ENCODE peak calls at places on chromosomes 7 and 10, in four cellular contexts. W is sigmoid colon, R is GM23338, O is transverse colon. N is an unnamed sample.

GRCh38 chr10:63227207-63227895 is 94.2 kb downstream of the NRBF2 start:
- DNase-seq in W (no peak), R (no peak), O (no peak), N (no peak)

GRCh38 chr10:26799342-26799741 is 61.4 kb downstream of the ABI1 start:
- DNase-seq in W (no peak), R (no peak), O (peak), N (no peak)

GRCh38 chr7:106460792-106461254 is 176.0 kb upstream of the NAMPT start:
- DNase-seq in W (no peak), R (peak), O (no peak), N (no peak)

GRCh38 chr10:30437039-30437781 is 3.2 kb downstream of the MAP3K8 start:
- DNase-seq in W (no peak), R (no peak), O (no peak), N (no peak)

GRCh38 chr7:112267944-112268691 is 61.6 kb downstream of the ZNF277 start:
- DNase-seq in W (no peak), R (no peak), O (no peak), N (no peak)

GRCh38 chr10:129548534-129549130 is 81.6 kb downstream of the MGMT start:
- DNase-seq in W (no peak), R (no peak), O (no peak), N (no peak)

GRCh38 chr7:47757946-47758371 is 176.0 kb upstream of the TNS3 start:
- DNase-seq in W (no peak), R (no peak), O (peak), N (peak)

GRCh38 chr10:132381726-132382125 is 15.3 kb upstream of the PWWP2B start:
- DNase-seq in W (no peak), R (no peak), O (no peak), N (no peak)

GRCh38 chr7:137695942-137696341 is 150.8 kb downstream of the DGKI start:
- DNase-seq in W (no peak), R (no peak), O (no peak), N (no peak)

GRCh38 chr10:123506455-123506854 is 159.7 kb upstream of the GPR26 start:
- DNase-seq in W (no peak), R (no peak), O (no peak), N (no peak)

GRCh38 chr7:17556247-17556646 is 257.8 kb downstream of the AHR start:
- DNase-seq in W (no peak), R (no peak), O (no peak), N (no peak)

GRCh38 chr10:16258476-16259040 is 178.3 kb upstream of the PTER start:
- DNase-seq in W (no peak), R (no peak), O (no peak), N (no peak)

GRCh38 chr10:96384471-96384870 is 25.7 kb upstream of the OPALIN start:
- DNase-seq in W (no peak), R (no peak), O (no peak), N (no peak)

GRCh38 chr7:6278749-6279310 is 6.4 kb upstream of the CYTH3 start:
- DNase-seq in W (peak), R (no peak), O (no peak), N (no peak)

GRCh38 chr7:4838626-4839334 is 23.1 kb downstream of the PAPOLB start:
- DNase-seq in W (no peak), R (no peak), O (no peak), N (no peak)

GRCh38 chr7:150986099-150986512 is 4.7 kb upstream of the NOS3 start:
- DNase-seq in W (no peak), R (peak), O (peak), N (peak)

GRCh38 chr10:72292223-72292691 is 18.5 kb downstream of the DDIT4 start:
- DNase-seq in W (no peak), R (no peak), O (peak), N (peak)

GRCh38 chr10:109664554-109664953 is 258.8 kb downstream of the XPNPEP1 start:
- DNase-seq in W (no peak), R (no peak), O (no peak), N (no peak)

GRCh38 chr7:57344957-57345356 is 105.0 kb upstream of the ZNF716 start:
- DNase-seq in W (no peak), R (no peak), O (no peak), N (no peak)

GRCh38 chr7:471866-472639 is 47.6 kb downstream of the PDGFA start:
- DNase-seq in W (peak), R (no peak), O (peak), N (peak)

GRCh38 chr7:25891591-25891990 is 260.4 kb upstream of the NFE2L3 start:
- DNase-seq in W (no peak), R (no peak), O (no peak), N (no peak)

GRCh38 chr7:25895792-25896171 is 256.2 kb upstream of the NFE2L3 start:
- DNase-seq in W (no peak), R (peak), O (no peak), N (no peak)

GRCh38 chr7:25893436-25893835 is 258.6 kb upstream of the NFE2L3 start:
- DNase-seq in W (no peak), R (no peak), O (no peak), N (no peak)

GRCh38 chr7:25894902-25895791 is 256.9 kb upstream of the NFE2L3 start:
- DNase-seq in W (peak), R (peak), O (peak), N (peak)

DNA sequence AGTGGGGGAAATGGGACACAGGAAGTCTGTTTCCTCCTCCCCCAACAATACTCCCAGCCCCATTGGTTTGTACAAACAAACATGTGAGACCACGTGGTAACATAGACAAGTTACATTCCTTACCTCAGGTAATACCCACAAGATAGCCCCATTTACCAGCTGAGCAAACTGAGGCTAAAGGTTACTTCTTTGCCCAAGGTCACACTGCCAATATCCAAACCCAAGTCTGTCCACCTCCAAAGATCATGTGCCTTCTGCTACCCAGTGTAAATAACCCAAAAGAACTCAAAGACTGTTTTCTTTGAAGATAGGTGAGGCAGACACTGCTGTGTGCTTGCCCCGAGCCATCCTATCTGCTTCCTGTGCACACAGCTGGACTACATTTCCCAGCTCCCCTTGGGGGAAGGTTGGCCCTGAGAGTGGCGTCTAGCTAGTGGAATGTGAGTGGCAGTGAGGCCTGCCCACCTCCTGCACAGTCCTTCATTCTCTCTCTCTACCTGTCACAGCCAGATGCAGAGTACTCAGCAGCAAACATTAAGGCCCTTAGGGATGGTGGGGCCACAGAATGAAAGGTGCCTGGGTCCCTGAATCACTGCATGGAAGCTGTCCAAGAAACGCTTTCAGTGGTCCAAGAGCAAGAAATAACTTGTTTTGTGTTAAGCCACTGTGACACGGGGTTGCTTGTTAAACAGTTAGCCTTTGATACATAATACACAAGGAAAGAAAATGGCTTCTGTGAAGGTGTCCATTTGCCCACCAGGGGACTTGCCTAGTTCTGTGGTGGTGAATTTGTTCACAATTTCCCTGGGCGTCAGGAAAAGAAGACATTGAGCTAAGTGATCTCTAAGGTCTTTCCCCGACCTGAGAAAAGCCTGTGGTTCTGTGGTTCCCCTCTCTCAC is 257.7 kb upstream of the NFE2L3 start:
- DNase-seq in W (no peak), R (peak), O (peak), N (peak)
- TF ChIP-seq POLR2AphosphoS5 in W (no peak), R (no peak), O (no peak), N (no peak)

DNA sequence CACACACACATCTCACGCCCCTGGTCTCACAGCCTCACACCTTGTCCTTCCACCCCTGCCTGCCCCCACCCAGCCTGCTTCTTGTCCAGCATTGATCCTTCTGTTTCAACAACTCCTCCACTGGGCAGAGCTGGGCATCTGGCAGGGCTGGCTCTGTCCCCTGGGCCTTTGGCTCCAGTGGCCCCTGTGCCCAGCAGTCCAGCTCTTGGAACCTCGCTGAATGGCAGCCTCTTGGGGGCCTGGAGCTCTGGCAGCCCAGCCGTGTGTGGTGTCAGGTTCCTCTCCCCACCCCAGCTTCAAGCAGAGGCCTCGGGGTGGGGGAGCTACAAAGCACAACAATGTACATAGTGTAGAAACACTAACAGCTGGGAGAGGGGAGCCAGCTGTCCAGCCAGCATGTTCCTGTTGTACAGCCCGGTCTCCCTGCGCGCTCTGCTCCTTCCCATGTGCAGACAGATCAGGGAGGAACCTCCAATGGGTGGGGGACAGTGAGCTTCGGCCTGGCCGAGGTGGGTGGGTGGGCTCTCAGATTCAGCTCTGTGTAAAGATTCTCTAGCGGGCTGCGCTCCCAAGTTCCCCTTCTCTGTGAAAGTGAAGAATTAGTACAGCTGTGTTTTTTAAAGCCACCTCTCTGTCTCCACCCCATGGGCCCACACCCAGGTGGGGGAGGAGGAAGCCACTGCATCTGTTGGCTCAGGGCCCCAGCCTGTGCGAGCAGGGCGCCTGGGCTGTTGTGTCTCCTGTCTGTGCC is 19.4 kb downstream of the ZMIZ2 start:
- DNase-seq in W (peak), R (no peak), O (peak), N (peak)
- TF ChIP-seq POLR2AphosphoS5 in W (no peak), R (no peak), O (no peak), N (no peak)

GRCh38 chr10:97573672-97574071 is 1.1 kb downstream of the ANKRD2 start:
- DNase-seq in W (no peak), R (no peak), O (no peak), N (no peak)

GRCh38 chr10:97571622-97572021 is 957 bp upstream of the ANKRD2 start:
- DNase-seq in W (no peak), R (no peak), O (no peak), N (peak)

GRCh38 chr10:97573021-97573420 is 442 bp downstream of the ANKRD2 start:
- DNase-seq in W (no peak), R (no peak), O (no peak), N (no peak)

GRCh38 chr10:97570789-97571536 is 1.6 kb upstream of the ANKRD2 start:
- DNase-seq in W (no peak), R (no peak), O (no peak), N (no peak)

DNA sequence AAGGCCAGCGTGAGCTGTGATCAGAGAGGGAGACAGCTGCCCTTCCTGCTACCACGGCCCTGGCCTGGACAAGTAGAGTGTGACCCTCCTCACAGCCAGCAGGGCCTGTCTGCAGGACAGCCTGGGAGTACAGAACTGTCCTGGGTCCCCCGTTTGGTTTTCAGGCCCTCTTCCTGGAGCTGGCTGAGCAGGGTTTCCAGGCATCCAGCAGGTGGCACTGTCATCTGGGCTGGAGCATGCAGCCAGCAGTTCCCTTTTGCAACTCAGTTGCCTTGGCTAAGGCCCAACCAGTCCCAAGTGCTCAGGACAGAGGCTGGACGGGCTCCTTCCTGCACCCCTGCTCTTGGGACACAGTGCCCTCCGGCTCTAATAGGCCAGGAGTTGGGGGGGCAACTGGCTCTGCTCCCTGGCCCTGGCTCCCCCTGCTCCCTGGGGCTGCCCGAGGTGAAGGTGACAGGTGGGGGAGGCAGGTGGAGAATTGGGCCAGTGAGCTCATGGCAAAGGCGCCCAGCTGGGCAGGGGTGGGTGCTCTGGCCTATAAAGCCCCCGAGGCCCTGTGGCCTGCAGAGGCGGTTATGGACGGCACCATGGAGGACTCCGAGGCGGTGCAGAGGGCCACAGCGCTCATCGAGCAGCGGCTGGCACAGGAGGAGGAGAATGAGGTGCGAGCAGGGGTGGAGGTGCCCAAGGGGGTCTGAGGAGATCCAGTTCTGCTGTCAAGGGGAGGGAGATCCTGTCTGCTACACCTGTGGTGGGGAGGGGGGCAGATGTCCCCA is at the start of gene ANKRD2:
- DNase-seq in W (peak), R (peak), O (peak), N (peak)
- TF ChIP-seq POLR2AphosphoS5 in W (peak), R (no peak), O (no peak), N (no peak)

GRCh38 chr10:5545426-5545777 is 20.6 kb downstream of the CALML3 start:
- DNase-seq in W (no peak), R (no peak), O (no peak), N (no peak)

GRCh38 chr10:5545778-5546710 is 21.3 kb downstream of the CALML3 start:
- DNase-seq in W (peak), R (no peak), O (peak), N (peak)

GRCh38 chr10:5545011-5545410 is 20.2 kb downstream of the CALML3 start:
- DNase-seq in W (peak), R (no peak), O (peak), N (peak)

GRCh38 chr10:5543628-5544027 is 18.9 kb downstream of the CALML3 start:
- DNase-seq in W (no peak), R (no peak), O (no peak), N (no peak)

GRCh38 chr10:5544216-5544805 is 19.6 kb downstream of the CALML3 start:
- DNase-seq in W (peak), R (no peak), O (peak), N (peak)
- TF ChIP-seq POLR2AphosphoS5 in W (no peak), R (no peak), O (no peak), N (no peak)

GRCh38 chr7:38902443-38902842 is 6.5 kb downstream of the VPS41 start:
- DNase-seq in W (no peak), R (peak), O (no peak), N (no peak)
- TF ChIP-seq POLR2AphosphoS5 in W (no peak), R (no peak), O (no peak), N (no peak)

GRCh38 chr10:114474989-114475388 is 70.7 kb upstream of the AFAP1L2 start:
- DNase-seq in W (no peak), R (no peak), O (no peak), N (no peak)
- TF ChIP-seq POLR2AphosphoS5 in W (no peak), R (no peak), O (no peak), N (no peak)

DNA sequence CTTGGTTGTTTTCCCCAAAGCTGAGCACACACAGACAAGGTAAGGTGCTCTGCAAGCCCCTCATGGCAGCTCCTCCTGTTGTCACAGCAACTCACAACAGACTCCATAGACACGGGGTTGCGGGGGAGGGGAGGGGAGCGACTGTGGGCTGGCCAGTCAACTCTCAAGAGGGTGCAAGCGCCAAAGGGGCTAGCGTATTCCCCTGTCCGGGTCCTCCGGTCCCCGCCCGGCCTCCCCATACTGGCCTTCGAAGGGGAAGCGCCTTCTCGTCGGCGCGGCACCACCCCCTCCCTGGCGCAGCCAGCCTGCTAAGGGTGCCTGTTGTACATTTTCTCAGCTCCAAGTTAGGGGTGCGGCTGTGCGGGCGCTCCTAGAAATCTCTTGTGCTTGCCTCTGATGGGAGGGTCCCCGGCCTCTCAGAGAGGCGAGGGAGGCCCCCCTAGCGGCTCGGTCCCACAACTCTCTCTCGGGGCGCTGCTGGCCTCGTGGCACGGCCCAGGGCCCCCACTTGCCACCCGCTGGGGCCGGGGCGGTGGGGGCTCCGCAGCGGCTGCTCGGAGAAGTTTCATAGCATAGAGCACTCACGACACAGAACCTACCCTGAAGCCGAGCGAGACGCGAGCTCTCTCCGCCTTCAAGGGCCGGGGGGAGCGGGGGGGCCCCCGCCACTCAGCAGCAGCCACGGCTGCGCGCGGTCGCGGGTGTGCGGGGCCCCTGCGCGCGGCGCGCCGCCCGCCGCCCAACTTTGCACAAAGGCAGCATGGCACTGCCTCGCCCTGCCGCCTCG is 420 bp downstream of the RHOBTB1 start:
- DNase-seq in W (peak), R (peak), O (peak), N (peak)
- TF ChIP-seq POLR2AphosphoS5 in W (peak), R (peak), O (no peak), N (peak)

GRCh38 chr7:146961617-146962016 is 845.0 kb downstream of the CNTNAP2 start:
- DNase-seq in W (no peak), R (no peak), O (no peak), N (no peak)
- TF ChIP-seq POLR2AphosphoS5 in W (no peak), R (no peak), O (no peak), N (no peak)

GRCh38 chr10:1033601-1034000 is 7.9 kb upstream of the IDI2 start:
- DNase-seq in W (no peak), R (no peak), O (no peak), N (no peak)

GRCh38 chr10:1034758-1035157 is 9.1 kb upstream of the IDI2 start:
- DNase-seq in W (no peak), R (no peak), O (no peak), N (no peak)

GRCh38 chr10:1035201-1035600 is 9.5 kb upstream of the IDI2 start:
- DNase-seq in W (no peak), R (no peak), O (no peak), N (no peak)

GRCh38 chr10:1037098-1037497 is 11.4 kb upstream of the IDI2 start:
- DNase-seq in W (no peak), R (no peak), O (no peak), N (no peak)

GRCh38 chr10:1036341-1036791 is 10.7 kb upstream of the IDI2 start:
- DNase-seq in W (no peak), R (no peak), O (no peak), N (no peak)
- TF ChIP-seq POLR2AphosphoS5 in W (no peak), R (no peak), O (no peak), N (no peak)

N was measured in stomach.